ENCODE peak calls at places on chromosomes 7 and 10, in nine cellular contexts. P is retinal pigment epithelial cell; Y is mucosa of descending colon; V is neural crest cell; L is GM04503; Z is T-cell; K is HTR-8/SVneo; S is RWPE1; N is CD4-positive, alpha-beta T cell. H is an unnamed sample.

GRCh38 chr7:138233189-138233588 is 156.9 kb downstream of the AKR1D1 start:
- DNase-seq in P (no peak), S (no peak), N (no peak), L (no peak), V (no peak), Y (no peak), K (no peak), Z (no peak), H (peak; percentile 89)

GRCh38 chr7:77216233-77216632 is 16.6 kb upstream of the FGL2 start:
- DNase-seq in L (no peak), Z (no peak), S (no peak), K (no peak), N (no peak), V (no peak), P (no peak), Y (no peak), H (no peak)

GRCh38 chr7:35748348-35748747 is 52.5 kb upstream of the SEPTIN7 start:
- DNase-seq in L (no peak), S (no peak), N (no peak), Y (no peak), Z (no peak), P (no peak), V (no peak), K (no peak), H (no peak)

GRCh38 chr7:158010956-158011698 is 576.5 kb downstream of the PTPRN2 start:
- DNase-seq in N (no peak), L (no peak), V (no peak), Z (no peak), K (no peak), P (no peak), Y (no peak), S (no peak), H (no peak)

GRCh38 chr10:119981826-119982225 is 89.3 kb downstream of the SEC23IP start:
- DNase-seq in V (no peak), Y (no peak), K (no peak), S (no peak), Z (no peak), N (no peak), L (no peak), P (no peak), H (peak; percentile 50)

GRCh38 chr7:146655928-146656797 is 539.6 kb downstream of the CNTNAP2 start:
- DNase-seq in N (no peak), Y (no peak), S (no peak), P (no peak), Z (no peak), K (no peak), V (no peak), L (no peak), H (peak; percentile 52)

GRCh38 chr7:105617280-105618015 is 36.2 kb upstream of the EFCAB10 start:
- DNase-seq in S (no peak), K (no peak), L (no peak), P (no peak), V (no peak), Z (no peak), N (no peak), Y (no peak), H (no peak)

GRCh38 chr7:79400221-79400620 is 53.2 kb downstream of the MAGI2 start:
- DNase-seq in K (no peak), L (no peak), V (no peak), S (no peak), Z (no peak), Y (no peak), P (no peak), N (no peak), H (no peak)

GRCh38 chr10:47136866-47137265 is 163.1 kb upstream of the GDF10 start:
- DNase-seq in Z (no peak), K (no peak), N (no peak), V (no peak), P (no peak), L (no peak), S (no peak), Y (no peak), H (no peak)

GRCh38 chr7:47587389-47587788 is 5.5 kb upstream of the TNS3 start:
- DNase-seq in L (no peak), Z (no peak), S (no peak), K (no peak), V (no peak), N (no peak), Y (peak; percentile 67), P (no peak), H (no peak)

GRCh38 chr7:132865766-132866531 is 215.9 kb downstream of the CHCHD3 start:
- DNase-seq in V (no peak), K (no peak), P (peak; percentile 11), L (peak; percentile 31), S (no peak), Y (no peak), N (no peak), Z (no peak), H (no peak)

GRCh38 chr10:7484456-7485266 is 73.8 kb upstream of the SFMBT2 start:
- DNase-seq in V (no peak), P (no peak), Y (no peak), N (peak; percentile 58), S (no peak), L (no peak), Z (peak; percentile 44), K (no peak), H (no peak)

GRCh38 chr7:3520206-3520605 is 219.2 kb downstream of the SDK1 start:
- DNase-seq in S (no peak), P (no peak), V (no peak), Z (no peak), Y (no peak), N (no peak), L (no peak), K (no peak), H (no peak)

GRCh38 chr10:91576096-91576545 is 56.8 kb downstream of the PPP1R3C start:
- DNase-seq in S (no peak), P (no peak), V (no peak), Y (no peak), Z (no peak), N (no peak), K (no peak), L (no peak), H (no peak)

GRCh38 chr10:44946201-44946600 is 13.4 kb upstream of the RASSF4 start:
- DNase-seq in K (no peak), S (no peak), V (no peak), P (no peak), N (no peak), Y (no peak), L (no peak), Z (no peak), H (no peak)

GRCh38 chr7:2572101-2572842 is 13.5 kb downstream of the IQCE start:
- DNase-seq in Y (peak; percentile 37), V (no peak), N (no peak), Z (no peak), K (no peak), L (no peak), P (no peak), S (peak; percentile 63), H (peak; percentile 61)

GRCh38 chr10:14545827-14546226 is 215.1 kb upstream of the FRMD4A start:
- DNase-seq in Y (no peak), L (no peak), V (no peak), S (peak; percentile 25), Z (no peak), N (no peak), K (peak; percentile 11), P (no peak), H (no peak)

GRCh38 chr10:61836233-61836887 is 65.1 kb upstream of the ARID5B start:
- DNase-seq in P (peak; percentile 44), Z (no peak), V (no peak), L (peak; percentile 30), Y (no peak), K (no peak), N (no peak), S (no peak), H (no peak)

GRCh38 chr7:142645777-142646176 is 103.5 kb upstream of the PRSS1 start:
- DNase-seq in V (no peak), S (no peak), Y (no peak), N (no peak), K (no peak), L (no peak), Z (peak; percentile 9), P (no peak), H (no peak)

GRCh38 chr7:45599851-45600706 is 25.9 kb downstream of the ADCY1 start:
- DNase-seq in N (no peak), Z (no peak), V (peak; percentile 0), K (no peak), Y (no peak), P (no peak), L (no peak), S (no peak), H (no peak)

GRCh38 chr7:50962962-50963374 is 180.3 kb upstream of the GRB10 start:
- DNase-seq in Y (peak; percentile 89), L (peak; percentile 21), K (peak; percentile 10), V (no peak), P (peak; percentile 95), S (peak; percentile 87), N (no peak), Z (no peak), H (peak; percentile 99)

GRCh38 chr7:102313997-102314780 is 27.5 kb downstream of the SH2B2 start:
- DNase-seq in N (no peak), S (no peak), V (no peak), P (no peak), K (no peak), L (no peak), Z (no peak), Y (no peak), H (no peak)

GRCh38 chr7:131188367-131189339 is 139.0 kb upstream of the MKLN1 start:
- DNase-seq in S (peak; percentile 85), N (peak; percentile 41), Y (no peak), K (peak; percentile 72), P (no peak), L (peak; percentile 99), Z (peak; percentile 17), V (no peak), H (peak; percentile 83)

GRCh38 chr7:98464558-98464940 is 63.7 kb upstream of the BAIAP2L1 start:
- DNase-seq in P (no peak), N (no peak), Z (no peak), Y (no peak), L (no peak), V (no peak), S (no peak), K (no peak), H (no peak)

GRCh38 chr7:48781783-48782182 is 142.6 kb upstream of the CDC14C start:
- DNase-seq in K (no peak), Y (no peak), L (no peak), S (peak; percentile 5), P (no peak), V (no peak), N (no peak), Z (no peak), H (peak; percentile 67)

H was measured in H4.